ENCODE peak calls at places on chromosomes 6 and 20, in eight cellular contexts. I is heart right ventricle; C is endothelial cell of umbilical vein; F is GM23248; S is CD8-positive, alpha-beta T cell; Z is pancreas; G is HepG2; A is ovary. Y is an unnamed sample. For H3K9me3, the result is how much of the 10 kb centered on the place peaks cover.

GRCh38 chr20:9978395-9979004 is 56.3 kb upstream of the ANKEF1 start:
- DNase-seq in I (peak), C (peak), F (peak), S (peak), Z (no peak), G (peak), A (peak), Y (no peak)

GRCh38 chr6:28315628-28316027 is 20.3 kb downstream of the ZSCAN31 start:
- DNase-seq in I (no peak), C (no peak), F (peak), S (no peak), Z (no peak), G (no peak), A (no peak), Y (no peak)

GRCh38 chr6:27297857-27298730 is 14.0 kb downstream of the POM121L2 start:
- DNase-seq in I (no peak), C (peak), F (peak), S (no peak), Z (no peak), G (peak), A (no peak), Y (no peak)

GRCh38 chr20:60056345-60057122 is 98.3 kb downstream of the CDH26 start:
- DNase-seq in I (no peak), C (no peak), F (no peak), S (no peak), Z (no peak), G (no peak), A (no peak), Y (no peak)

GRCh38 chr6:170449835-170450753 is 103.0 kb downstream of the PSMB1 start:
- DNase-seq in I (no peak), C (no peak), F (no peak), S (no peak), Z (no peak), G (no peak), A (no peak), Y (no peak)

GRCh38 chr6:142845143-142845571 is 99.8 kb downstream of the HIVEP2 start:
- DNase-seq in I (no peak), C (peak), F (peak), S (no peak), Z (no peak), G (no peak), A (no peak), Y (no peak)

GRCh38 chr6:90411292-90411781 is 114.7 kb upstream of the BACH2 start:
- DNase-seq in I (no peak), C (no peak), F (no peak), S (peak), Z (no peak), G (no peak), A (no peak), Y (peak)

GRCh38 chr6:21653902-21654301 is 60.4 kb downstream of the SOX4 start:
- DNase-seq in I (no peak), C (no peak), F (no peak), S (no peak), Z (no peak), G (no peak), A (no peak), Y (no peak)

GRCh38 chr6:138226701-138227315 is 8.5 kb upstream of the PBOV1 start:
- DNase-seq in I (no peak), C (no peak), F (peak), S (no peak), Z (no peak), G (no peak), A (no peak), Y (no peak)

GRCh38 chr6:147099974-147100373 is 104.2 kb upstream of the STXBP5 start:
- DNase-seq in I (no peak), C (peak), F (peak), S (no peak), Z (no peak), G (no peak), A (no peak), Y (no peak)

GRCh38 chr20:23146111-23146640 is 60.1 kb upstream of the CD93 start:
- DNase-seq in I (no peak), C (no peak), F (peak), S (no peak), Z (no peak), G (no peak), A (no peak), Y (no peak)

GRCh38 chr6:170231496-170232185 is 59.2 kb downstream of the DLL1 start:
- DNase-seq in I (no peak), C (no peak), F (no peak), S (no peak), Z (no peak), G (no peak), A (no peak), Y (no peak)

GRCh38 chr20:47635256-47635655 is 133.6 kb downstream of the NCOA3 start:
- DNase-seq in I (no peak), C (no peak), F (no peak), S (no peak), Z (no peak), G (no peak), A (no peak), Y (no peak)

GRCh38 chr6:145042559-145042958 is 692.8 kb downstream of the EPM2A start:
- DNase-seq in I (no peak), C (no peak), F (no peak), S (no peak), Z (no peak), G (peak), A (no peak), Y (no peak)

GRCh38 chr6:149094156-149094555 is 223.4 kb upstream of the TAB2 start:
- DNase-seq in I (no peak), C (no peak), F (peak), S (no peak), Z (no peak), G (no peak), A (no peak), Y (no peak)

GRCh38 chr6:44867561-44868334 is 460.4 kb upstream of the RUNX2 start:
- DNase-seq in I (no peak), C (no peak), F (no peak), S (no peak), Z (no peak), G (no peak), A (no peak), Y (no peak)

GRCh38 chr20:40331249-40331648 is 357.8 kb downstream of the MAFB start:
- DNase-seq in I (no peak), C (no peak), F (no peak), S (no peak), Z (no peak), G (no peak), A (no peak), Y (no peak)

DNA sequence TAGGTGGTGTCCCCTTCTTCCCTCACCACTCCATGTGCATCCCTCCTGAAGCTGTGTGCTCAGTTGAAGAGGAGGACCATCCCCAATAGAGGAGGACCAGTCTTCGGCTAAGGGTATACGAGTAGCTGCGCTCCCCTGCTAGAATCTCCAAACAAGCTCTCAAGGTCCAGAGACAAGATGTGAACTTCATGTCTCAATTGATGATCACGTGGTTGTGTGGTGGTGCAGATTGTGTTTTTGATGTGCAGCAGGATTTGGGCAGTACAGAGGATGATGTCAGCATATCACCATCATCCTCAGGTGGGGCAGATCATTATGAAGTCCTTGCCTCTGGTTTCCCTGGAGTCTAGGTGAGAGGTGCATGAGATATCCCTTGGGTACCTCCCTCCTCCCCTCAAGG is 20.0 kb upstream of the DDR1 start:
- DNase-seq in I (no peak), C (no peak), F (no peak), S (no peak), Z (no peak), G (no peak), A (no peak), Y (no peak)
- H3K9me3 ChIP-seq in I (under half), C (under half), F (under half), S (under half), Z (under half), G (under half), A (under half), Y (under half)

DNA sequence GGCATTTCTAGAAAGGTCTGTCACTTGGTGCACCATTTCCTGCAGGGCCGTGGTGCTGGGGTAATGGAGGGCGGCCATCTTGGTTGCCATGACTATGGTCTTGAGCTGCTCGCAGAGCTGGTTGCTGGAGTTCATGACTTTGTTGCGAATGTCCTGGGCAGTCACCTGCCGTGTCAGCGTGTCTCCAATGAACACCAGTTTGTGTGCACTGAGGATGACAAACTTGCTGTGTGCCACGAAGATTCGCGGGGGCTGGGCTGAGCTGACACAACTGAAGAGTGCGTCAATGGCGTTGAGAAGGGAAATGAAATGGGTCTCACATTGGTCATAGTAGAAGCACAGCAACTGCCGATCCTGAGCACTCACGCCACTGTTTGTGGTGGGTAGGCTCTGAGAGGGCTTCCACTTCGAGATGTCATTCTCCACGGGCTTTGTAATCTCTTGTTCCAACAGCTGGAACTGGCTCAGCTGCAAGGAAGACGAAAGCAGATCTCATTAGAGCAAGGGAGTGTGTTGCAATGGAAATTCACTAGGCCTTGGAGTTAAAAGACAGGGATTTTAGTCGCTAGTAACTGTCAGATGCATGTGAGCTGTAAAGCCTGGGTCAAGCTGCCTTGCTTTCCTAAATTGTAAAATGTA is 47.1 kb downstream of the NEDD9 start:
- DNase-seq in I (no peak), C (no peak), F (no peak), S (no peak), Z (no peak), G (no peak), A (no peak), Y (no peak)
- H3K4me3 ChIP-seq in I (no peak), C (no peak), F (no peak), S (no peak), Z (no peak), G (no peak), A (no peak), Y (no peak)

GRCh38 chr6:38612386-38612965 is 27.3 kb downstream of the BTBD9 start:
- DNase-seq in I (no peak), C (peak), F (peak), S (no peak), Z (no peak), G (no peak), A (no peak), Y (no peak)

GRCh38 chr6:38604700-38605099 is 35.0 kb downstream of the BTBD9 start:
- DNase-seq in I (no peak), C (no peak), F (no peak), S (no peak), Z (no peak), G (peak), A (no peak), Y (no peak)

DNA sequence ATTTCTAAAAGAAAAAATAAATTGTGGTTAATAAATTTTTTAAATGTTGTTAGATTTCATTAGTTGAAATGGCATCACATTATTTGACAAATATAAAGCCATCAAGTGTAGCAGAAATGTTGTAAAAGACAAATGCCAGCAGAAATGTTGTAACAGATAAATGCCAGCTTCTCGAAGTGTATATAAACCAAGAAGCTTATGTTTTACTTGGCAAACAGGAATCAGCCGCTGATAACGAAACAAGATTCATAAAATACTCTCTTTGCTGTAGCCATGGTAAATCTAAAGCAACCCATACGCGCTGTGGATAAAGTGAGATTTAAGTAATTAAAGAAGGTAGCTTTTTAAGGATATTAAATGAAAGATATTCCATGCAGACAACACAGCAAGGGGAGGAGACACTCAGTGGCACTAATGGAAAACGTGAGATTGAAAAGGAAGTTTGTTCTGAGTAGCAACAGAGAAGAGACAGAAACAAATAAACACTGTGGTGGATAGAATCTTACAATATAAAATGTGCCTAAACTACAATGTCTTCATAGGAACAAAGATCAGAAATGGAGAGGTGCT is 29.6 kb downstream of the BTBD9 start:
- DNase-seq in I (no peak), C (peak), F (no peak), S (no peak), Z (no peak), G (no peak), A (no peak), Y (no peak)
- H3K27ac ChIP-seq in I (no peak), C (no peak), F (no peak), S (no peak), Z (no peak), G (no peak), A (no peak), Y (no peak)

GRCh38 chr6:13947611-13948178 is 22.9 kb downstream of the RNF182 start:
- DNase-seq in I (no peak), C (no peak), F (no peak), S (no peak), Z (no peak), G (no peak), A (no peak), Y (no peak)
- H3K9me3 ChIP-seq in I (under half), C (under half), F (under half), S (under half), Z (under half), G (under half), A (under half), Y (under half)

DNA sequence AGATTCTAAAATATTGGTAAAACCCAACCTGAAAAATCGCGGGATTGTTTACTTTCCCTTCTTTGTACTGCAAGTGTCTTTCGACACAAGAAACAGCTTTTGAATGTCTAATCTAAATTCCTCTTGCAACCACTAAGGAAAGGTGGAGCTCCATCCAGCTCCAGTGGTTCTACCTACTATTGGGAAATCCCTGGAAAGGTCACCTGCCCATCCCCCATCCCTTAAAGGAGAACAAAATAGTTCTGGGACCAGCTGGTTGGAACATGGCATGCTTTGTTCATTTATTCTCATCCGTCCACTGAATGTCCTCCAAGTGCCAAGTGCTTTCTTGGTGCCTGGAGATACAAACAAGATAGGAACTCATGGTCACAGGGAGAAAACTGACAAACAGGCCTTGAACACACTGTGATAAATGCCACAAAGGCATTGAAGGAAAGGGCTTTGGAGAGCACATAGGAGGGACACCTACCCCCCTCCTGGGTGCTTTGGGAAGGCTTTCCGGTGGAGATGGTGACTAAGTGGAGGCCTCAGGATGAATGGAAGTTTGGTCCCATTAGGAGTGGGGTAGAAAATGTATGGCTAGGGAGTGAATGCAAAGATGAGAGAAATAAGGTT is 2.3 kb upstream of the CITED2 start:
- DNase-seq in I (peak), C (peak), F (peak), S (no peak), Z (peak), G (peak), A (peak), Y (no peak)
- H3K4me3 ChIP-seq in I (peak), C (no peak), F (peak), S (no peak), Z (no peak), G (peak), A (peak), Y (no peak)

GRCh38 chr6:129136751-129137150 is 253.8 kb downstream of the LAMA2 start:
- DNase-seq in I (no peak), C (no peak), F (no peak), S (no peak), Z (no peak), G (no peak), A (no peak), Y (no peak)

GRCh38 chr6:129133770-129134192 is 250.8 kb downstream of the LAMA2 start:
- DNase-seq in I (peak), C (peak), F (peak), S (no peak), Z (no peak), G (no peak), A (peak), Y (no peak)

GRCh38 chr6:129134535-129134934 is 251.6 kb downstream of the LAMA2 start:
- DNase-seq in I (no peak), C (no peak), F (no peak), S (no peak), Z (no peak), G (no peak), A (no peak), Y (no peak)

GRCh38 chr6:129138739-129139405 is 255.9 kb downstream of the LAMA2 start:
- DNase-seq in I (no peak), C (no peak), F (no peak), S (no peak), Z (no peak), G (no peak), A (no peak), Y (no peak)

GRCh38 chr6:129135421-129135820 is 252.5 kb downstream of the LAMA2 start:
- DNase-seq in I (no peak), C (no peak), F (peak), S (no peak), Z (no peak), G (no peak), A (no peak), Y (no peak)
- H3K27ac ChIP-seq in I (peak), C (no peak), F (no peak), S (no peak), Z (no peak), G (no peak), A (peak), Y (no peak)

GRCh38 chr6:137208279-137208678 is 10.9 kb downstream of the IFNGR1 start:
- DNase-seq in I (no peak), C (no peak), F (no peak), S (no peak), Z (no peak), G (no peak), A (no peak), Y (no peak)

GRCh38 chr6:137213331-137213740 is 5.8 kb downstream of the IFNGR1 start:
- DNase-seq in I (no peak), C (peak), F (no peak), S (no peak), Z (no peak), G (no peak), A (no peak), Y (no peak)

GRCh38 chr6:137213813-137214212 is 5.4 kb downstream of the IFNGR1 start:
- DNase-seq in I (no peak), C (peak), F (no peak), S (no peak), Z (no peak), G (no peak), A (no peak), Y (no peak)

GRCh38 chr6:137211910-137212309 is 7.3 kb downstream of the IFNGR1 start:
- DNase-seq in I (no peak), C (no peak), F (no peak), S (no peak), Z (no peak), G (no peak), A (no peak), Y (no peak)

DNA sequence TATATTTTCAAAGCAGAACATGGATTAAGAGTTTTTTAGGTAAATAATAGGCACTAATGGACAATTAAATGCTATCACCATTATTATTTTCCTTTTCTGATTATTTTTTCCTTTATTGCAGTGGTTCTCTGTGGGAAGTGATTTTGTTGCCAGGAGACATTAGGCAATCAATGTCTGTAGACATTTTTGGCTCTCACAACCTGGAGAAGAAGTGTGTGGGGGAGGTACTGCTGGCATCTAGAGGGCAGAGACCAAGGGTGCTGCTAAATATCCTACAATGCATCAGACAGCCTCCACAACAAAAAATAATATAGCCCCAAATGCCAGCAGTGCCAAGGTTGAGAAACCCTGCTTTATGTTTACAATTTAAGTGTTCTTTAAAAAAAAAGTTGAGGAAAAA is 8.3 kb downstream of the IFNGR1 start:
- DNase-seq in I (no peak), C (peak), F (peak), S (no peak), Z (no peak), G (no peak), A (no peak), Y (no peak)
- H3K9me3 ChIP-seq in I (under half), C (under half), F (under half), S (under half), Z (under half), G (under half), A (under half), Y (under half)

GRCh38 chr6:158229823-158230222 is 61.7 kb downstream of the GTF2H5 start:
- DNase-seq in I (no peak), C (no peak), F (no peak), S (no peak), Z (no peak), G (no peak), A (no peak), Y (no peak)

GRCh38 chr6:158231551-158232444 is 63.6 kb downstream of the GTF2H5 start:
- DNase-seq in I (peak), C (peak), F (peak), S (peak), Z (peak), G (peak), A (peak), Y (peak)

GRCh38 chr6:158232445-158233213 is 64.5 kb downstream of the GTF2H5 start:
- DNase-seq in I (peak), C (peak), F (peak), S (peak), Z (peak), G (peak), A (peak), Y (peak)

GRCh38 chr6:158230967-158231550 is 62.9 kb downstream of the GTF2H5 start:
- DNase-seq in I (no peak), C (no peak), F (no peak), S (no peak), Z (no peak), G (no peak), A (no peak), Y (no peak)

DNA sequence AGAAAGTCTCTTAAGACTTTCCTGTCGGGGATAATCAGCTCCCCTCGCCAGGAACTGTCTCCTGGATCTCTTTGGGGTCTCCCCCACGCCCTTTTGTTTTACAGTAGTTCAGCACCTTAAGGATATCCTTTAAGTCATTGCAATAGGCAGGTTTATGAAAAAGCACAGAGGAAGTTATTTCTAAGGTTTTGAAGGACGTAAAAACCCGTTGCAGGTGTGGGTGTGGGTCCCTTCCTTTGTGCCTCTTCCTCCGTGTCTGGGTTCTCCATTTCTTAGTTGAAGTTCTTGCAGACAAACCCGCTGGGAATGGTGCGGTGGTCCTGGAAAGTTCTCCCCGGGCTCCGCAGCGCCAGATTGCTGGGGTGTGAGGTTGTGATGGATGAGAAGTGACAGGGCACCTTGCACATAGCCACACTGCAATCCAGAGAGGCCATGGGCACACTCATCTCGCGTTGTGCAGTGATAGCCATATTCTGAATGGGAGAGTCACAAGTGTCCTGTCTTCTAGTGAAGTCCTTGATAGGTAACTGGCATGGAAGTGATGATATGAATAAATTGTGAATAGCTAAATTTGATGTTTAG is 65.2 kb downstream of the GTF2H5 start:
- DNase-seq in I (no peak), C (peak), F (no peak), S (no peak), Z (no peak), G (peak), A (no peak), Y (no peak)
- H3K4me3 ChIP-seq in I (peak), C (peak), F (peak), S (peak), Z (peak), G (peak), A (peak), Y (peak)